ENCODE peak calls at places on chromosomes 1 and 21, in ten cellular contexts. One of them, this sample, is unnamed.
A peak's percentile ranks its signal among the peaks of the same experiment; 100 is the strongest.

GRCh38 chr1:89622895-89623294 is 10.0 kb upstream of the LRRC8C start:
- DNase-seq in A549: peak; percentile 25
- DNase-seq in tibial nerve: no peak
- DNase-seq in ovary: no peak
- DNase-seq in heart left ventricle: no peak
- DNase-seq in HepG2: no peak
- DNase-seq in suprapubic skin: no peak
- DNase-seq in transverse colon: no peak
- DNase-seq in esophagus squamous epithelium: no peak
- DNase-seq in adrenal gland: no peak
- DNase-seq in this sample: no peak

GRCh38 chr1:185853739-185854138 is 119.5 kb downstream of the HMCN1 start:
- DNase-seq in A549: peak; percentile 12
- DNase-seq in tibial nerve: no peak
- DNase-seq in ovary: no peak
- DNase-seq in heart left ventricle: no peak
- DNase-seq in HepG2: no peak
- DNase-seq in suprapubic skin: no peak
- DNase-seq in transverse colon: no peak
- DNase-seq in esophagus squamous epithelium: no peak
- DNase-seq in adrenal gland: no peak
- DNase-seq in this sample: no peak

GRCh38 chr1:65812065-65812464 is 19.4 kb downstream of the PDE4B start:
- DNase-seq in A549: no peak
- DNase-seq in tibial nerve: no peak
- DNase-seq in ovary: no peak
- DNase-seq in heart left ventricle: peak; percentile 47
- DNase-seq in HepG2: no peak
- DNase-seq in suprapubic skin: no peak
- DNase-seq in transverse colon: peak; percentile 39
- DNase-seq in esophagus squamous epithelium: no peak
- DNase-seq in adrenal gland: peak; percentile 20
- DNase-seq in this sample: no peak

GRCh38 chr1:32399853-32400252 is 5.6 kb upstream of the BSDC1 start:
- DNase-seq in A549: no peak
- DNase-seq in tibial nerve: no peak
- DNase-seq in ovary: no peak
- DNase-seq in heart left ventricle: no peak
- DNase-seq in HepG2: no peak
- DNase-seq in suprapubic skin: no peak
- DNase-seq in transverse colon: no peak
- DNase-seq in esophagus squamous epithelium: no peak
- DNase-seq in adrenal gland: no peak
- DNase-seq in this sample: no peak

GRCh38 chr1:46166521-46167462 is 8.1 kb upstream of the TSPAN1 start:
- DNase-seq in A549: no peak
- DNase-seq in tibial nerve: no peak
- DNase-seq in ovary: peak; percentile 51
- DNase-seq in heart left ventricle: peak; percentile 86
- DNase-seq in HepG2: no peak
- DNase-seq in suprapubic skin: no peak
- DNase-seq in transverse colon: no peak
- DNase-seq in esophagus squamous epithelium: no peak
- DNase-seq in adrenal gland: peak; percentile 42
- DNase-seq in this sample: no peak

GRCh38 chr1:113918243-113918642 is 10.9 kb upstream of the HIPK1 start:
- DNase-seq in A549: no peak
- DNase-seq in tibial nerve: no peak
- DNase-seq in ovary: no peak
- DNase-seq in heart left ventricle: no peak
- DNase-seq in HepG2: no peak
- DNase-seq in suprapubic skin: no peak
- DNase-seq in transverse colon: no peak
- DNase-seq in esophagus squamous epithelium: no peak
- DNase-seq in adrenal gland: no peak
- DNase-seq in this sample: no peak

GRCh38 chr1:81801834-81802531 is 1.2 kb downstream of the ADGRL2 start:
- DNase-seq in A549: peak; percentile 27
- DNase-seq in tibial nerve: no peak
- DNase-seq in ovary: peak; percentile 47
- DNase-seq in heart left ventricle: peak; percentile 42
- DNase-seq in HepG2: no peak
- DNase-seq in suprapubic skin: peak; percentile 59
- DNase-seq in transverse colon: no peak
- DNase-seq in esophagus squamous epithelium: no peak
- DNase-seq in adrenal gland: peak; percentile 35
- DNase-seq in this sample: peak; percentile 37

GRCh38 chr1:57019240-57019805 is 53.5 kb upstream of the C8B start:
- DNase-seq in A549: no peak
- DNase-seq in tibial nerve: no peak
- DNase-seq in ovary: no peak
- DNase-seq in heart left ventricle: no peak
- DNase-seq in HepG2: no peak
- DNase-seq in suprapubic skin: no peak
- DNase-seq in transverse colon: no peak
- DNase-seq in esophagus squamous epithelium: no peak
- DNase-seq in adrenal gland: no peak
- DNase-seq in this sample: no peak

GRCh38 chr1:21536223-21536622 is 27.0 kb downstream of the ALPL start:
- DNase-seq in A549: no peak
- DNase-seq in tibial nerve: no peak
- DNase-seq in ovary: peak; percentile 27
- DNase-seq in heart left ventricle: no peak
- DNase-seq in HepG2: no peak
- DNase-seq in suprapubic skin: no peak
- DNase-seq in transverse colon: no peak
- DNase-seq in esophagus squamous epithelium: no peak
- DNase-seq in adrenal gland: no peak
- DNase-seq in this sample: no peak

GRCh38 chr1:67460648-67461500 is 30.7 kb upstream of the SERBP1 start:
- DNase-seq in A549: no peak
- DNase-seq in tibial nerve: no peak
- DNase-seq in ovary: no peak
- DNase-seq in heart left ventricle: peak; percentile 70
- DNase-seq in HepG2: no peak
- DNase-seq in suprapubic skin: no peak
- DNase-seq in transverse colon: no peak
- DNase-seq in esophagus squamous epithelium: no peak
- DNase-seq in adrenal gland: no peak
- DNase-seq in this sample: no peak

GRCh38 chr1:41482001-41482765 is 2.3 kb downstream of the EDN2 start:
- DNase-seq in A549: no peak
- DNase-seq in tibial nerve: no peak
- DNase-seq in ovary: no peak
- DNase-seq in heart left ventricle: peak; percentile 63
- DNase-seq in HepG2: no peak
- DNase-seq in suprapubic skin: no peak
- DNase-seq in transverse colon: peak; percentile 90
- DNase-seq in esophagus squamous epithelium: no peak
- DNase-seq in adrenal gland: peak; percentile 59
- DNase-seq in this sample: peak; percentile 95

GRCh38 chr1:54791880-54792522 is 9.1 kb downstream of the TTC22 start:
- DNase-seq in A549: peak; percentile 55
- DNase-seq in tibial nerve: no peak
- DNase-seq in ovary: no peak
- DNase-seq in heart left ventricle: no peak
- DNase-seq in HepG2: peak; percentile 65
- DNase-seq in suprapubic skin: no peak
- DNase-seq in transverse colon: no peak
- DNase-seq in esophagus squamous epithelium: no peak
- DNase-seq in adrenal gland: no peak
- DNase-seq in this sample: no peak

GRCh38 chr1:235357485-235358378 is 9.5 kb upstream of the TBCE start:
- DNase-seq in A549: no peak
- DNase-seq in tibial nerve: no peak
- DNase-seq in ovary: no peak
- DNase-seq in heart left ventricle: no peak
- DNase-seq in HepG2: no peak
- DNase-seq in suprapubic skin: no peak
- DNase-seq in transverse colon: peak; percentile 22
- DNase-seq in esophagus squamous epithelium: no peak
- DNase-seq in adrenal gland: no peak
- DNase-seq in this sample: no peak

GRCh38 chr1:27598288-27598687 is 5.7 kb downstream of the AHDC1 start:
- DNase-seq in A549: no peak
- DNase-seq in tibial nerve: no peak
- DNase-seq in ovary: peak; percentile 78
- DNase-seq in heart left ventricle: peak; percentile 77
- DNase-seq in HepG2: no peak
- DNase-seq in suprapubic skin: no peak
- DNase-seq in transverse colon: no peak
- DNase-seq in esophagus squamous epithelium: no peak
- DNase-seq in adrenal gland: peak; percentile 57
- DNase-seq in this sample: no peak

GRCh38 chr1:234067584-234067983 is 163.1 kb downstream of the SLC35F3 start:
- DNase-seq in A549: no peak
- DNase-seq in tibial nerve: no peak
- DNase-seq in ovary: no peak
- DNase-seq in heart left ventricle: no peak
- DNase-seq in HepG2: no peak
- DNase-seq in suprapubic skin: no peak
- DNase-seq in transverse colon: no peak
- DNase-seq in esophagus squamous epithelium: no peak
- DNase-seq in adrenal gland: no peak
- DNase-seq in this sample: no peak

GRCh38 chr1:29876902-29877301 is 640.6 kb downstream of the PTPRU start:
- DNase-seq in A549: no peak
- DNase-seq in tibial nerve: no peak
- DNase-seq in ovary: no peak
- DNase-seq in heart left ventricle: no peak
- DNase-seq in HepG2: no peak
- DNase-seq in suprapubic skin: no peak
- DNase-seq in transverse colon: no peak
- DNase-seq in esophagus squamous epithelium: no peak
- DNase-seq in adrenal gland: no peak
- DNase-seq in this sample: no peak

GRCh38 chr21:16891821-16892220 is 621.0 kb upstream of the CXADR start:
- DNase-seq in A549: peak; percentile 21
- DNase-seq in tibial nerve: no peak
- DNase-seq in ovary: no peak
- DNase-seq in heart left ventricle: no peak
- DNase-seq in HepG2: no peak
- DNase-seq in suprapubic skin: no peak
- DNase-seq in transverse colon: no peak
- DNase-seq in esophagus squamous epithelium: no peak
- DNase-seq in adrenal gland: no peak
- DNase-seq in this sample: peak; percentile 58

GRCh38 chr1:13965770-13966398 is 265.9 kb downstream of the PRDM2 start:
- DNase-seq in A549: peak; percentile 35
- DNase-seq in tibial nerve: no peak
- DNase-seq in ovary: peak; percentile 75
- DNase-seq in heart left ventricle: peak; percentile 54
- DNase-seq in HepG2: peak; percentile 23
- DNase-seq in suprapubic skin: no peak
- DNase-seq in transverse colon: peak; percentile 41
- DNase-seq in esophagus squamous epithelium: no peak
- DNase-seq in adrenal gland: peak; percentile 23
- DNase-seq in this sample: peak; percentile 45

GRCh38 chr1:222455188-222455879 is 92.6 kb downstream of the HHIPL2 start:
- DNase-seq in A549: peak; percentile 78
- DNase-seq in tibial nerve: peak; percentile 78
- DNase-seq in ovary: peak; percentile 86
- DNase-seq in heart left ventricle: peak; percentile 85
- DNase-seq in HepG2: peak; percentile 47
- DNase-seq in suprapubic skin: peak; percentile 89
- DNase-seq in transverse colon: peak; percentile 83
- DNase-seq in esophagus squamous epithelium: peak; percentile 16
- DNase-seq in adrenal gland: peak; percentile 82
- DNase-seq in this sample: peak; percentile 79
- H3K9me3 ChIP-seq in A549: peaks cover 11% of the 10 kb centered on the region
- H3K9me3 ChIP-seq in tibial nerve: no peaks in the 10 kb centered on the region
- H3K9me3 ChIP-seq in ovary: peaks cover 4% of the 10 kb centered on the region
- H3K9me3 ChIP-seq in heart left ventricle: no peaks in the 10 kb centered on the region
- H3K9me3 ChIP-seq in HepG2: peaks cover 17% of the 10 kb centered on the region
- H3K9me3 ChIP-seq in suprapubic skin: peaks cover 8% of the 10 kb centered on the region
- H3K9me3 ChIP-seq in transverse colon: peaks cover 6% of the 10 kb centered on the region
- H3K9me3 ChIP-seq in esophagus squamous epithelium: no peaks in the 10 kb centered on the region
- H3K9me3 ChIP-seq in adrenal gland: no peaks in the 10 kb centered on the region
- H3K9me3 ChIP-seq in this sample: no peaks in the 10 kb centered on the region

GRCh38 chr1:93177991-93178390 is 2.2 kb downstream of the TMED5 start:
- DNase-seq in A549: no peak
- DNase-seq in tibial nerve: no peak
- DNase-seq in ovary: no peak
- DNase-seq in heart left ventricle: no peak
- DNase-seq in HepG2: no peak
- DNase-seq in suprapubic skin: no peak
- DNase-seq in transverse colon: no peak
- DNase-seq in esophagus squamous epithelium: no peak
- DNase-seq in adrenal gland: no peak
- DNase-seq in this sample: no peak
- H3K4me1 ChIP-seq in A549: peaks cover 32% of the 10 kb centered on the region
- H3K4me1 ChIP-seq in tibial nerve: peaks cover 52% of the 10 kb centered on the region
- H3K4me1 ChIP-seq in ovary: peaks cover 5% of the 10 kb centered on the region
- H3K4me1 ChIP-seq in heart left ventricle: no peaks in the 10 kb centered on the region
- H3K4me1 ChIP-seq in HepG2: peaks cover 57% of the 10 kb centered on the region
- H3K4me1 ChIP-seq in suprapubic skin: peaks cover 45% of the 10 kb centered on the region
- H3K4me1 ChIP-seq in transverse colon: peaks cover 18% of the 10 kb centered on the region
- H3K4me1 ChIP-seq in esophagus squamous epithelium: peaks cover 14% of the 10 kb centered on the region
- H3K4me1 ChIP-seq in adrenal gland: peaks cover 13% of the 10 kb centered on the region
- H3K4me1 ChIP-seq in this sample: peaks cover 7% of the 10 kb centered on the region

DNA sequence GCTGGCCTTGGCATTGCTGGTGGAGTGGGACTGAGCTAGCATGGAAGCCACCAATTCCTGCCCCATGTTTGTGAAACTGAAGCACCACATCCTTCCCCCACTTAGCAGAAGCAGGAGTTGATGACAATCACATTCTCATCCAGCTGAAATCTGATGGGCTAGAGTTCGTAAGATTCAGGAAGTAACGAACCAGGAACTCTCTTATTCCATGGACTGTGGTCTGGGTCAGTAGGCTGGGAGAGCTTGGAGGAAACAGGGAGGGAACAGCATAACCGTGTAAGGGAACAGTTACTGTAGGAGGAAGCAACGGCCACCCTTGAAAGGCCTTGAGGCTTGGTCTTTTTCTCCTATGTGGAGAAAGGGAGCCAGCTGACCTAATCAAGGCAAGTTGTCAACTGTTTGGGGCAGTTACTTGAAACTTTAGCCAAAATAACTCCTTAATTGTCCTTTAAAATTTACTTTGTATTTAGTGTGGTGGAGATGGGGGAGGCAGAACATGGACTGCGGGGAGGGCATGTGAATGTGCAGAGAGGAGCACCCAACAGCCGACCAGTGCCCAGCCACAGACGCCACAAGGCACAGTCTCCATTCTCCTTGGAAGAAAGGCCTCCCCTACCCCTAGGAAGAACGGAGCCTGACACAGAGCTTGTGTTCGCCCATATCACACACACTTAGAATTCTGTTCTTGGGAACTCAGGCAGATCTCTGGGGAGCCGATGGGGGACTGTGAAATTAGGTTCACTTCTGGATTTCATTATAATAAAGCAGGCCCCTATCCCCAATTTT is 2.0 kb upstream of the COQ8A start:
- DNase-seq in A549: no peak
- DNase-seq in tibial nerve: no peak
- DNase-seq in ovary: no peak
- DNase-seq in heart left ventricle: no peak
- DNase-seq in HepG2: no peak
- DNase-seq in suprapubic skin: no peak
- DNase-seq in transverse colon: no peak
- DNase-seq in esophagus squamous epithelium: no peak
- DNase-seq in adrenal gland: peak; percentile 25
- DNase-seq in this sample: no peak
- TF ChIP-seq POLR2A in A549: no peak
- TF ChIP-seq POLR2A in tibial nerve: no peak
- TF ChIP-seq POLR2A in ovary: no peak
- TF ChIP-seq POLR2A in heart left ventricle: no peak
- TF ChIP-seq POLR2A in HepG2: no peak
- TF ChIP-seq POLR2A in suprapubic skin: no peak
- TF ChIP-seq POLR2A in transverse colon: peak; percentile 42
- TF ChIP-seq POLR2A in esophagus squamous epithelium: no peak
- TF ChIP-seq POLR2A in adrenal gland: no peak
- TF ChIP-seq POLR2A in this sample: no peak

GRCh38 chr1:248779350-248779749 is 23.8 kb upstream of the LYPD8 start:
- DNase-seq in A549: no peak
- DNase-seq in tibial nerve: no peak
- DNase-seq in ovary: no peak
- DNase-seq in heart left ventricle: no peak
- DNase-seq in HepG2: no peak
- DNase-seq in suprapubic skin: no peak
- DNase-seq in transverse colon: no peak
- DNase-seq in esophagus squamous epithelium: no peak
- DNase-seq in adrenal gland: no peak
- DNase-seq in this sample: no peak
- H3K9me3 ChIP-seq in A549: peaks cover 7% of the 10 kb centered on the region
- H3K9me3 ChIP-seq in tibial nerve: no peaks in the 10 kb centered on the region
- H3K9me3 ChIP-seq in ovary: peaks cover 8% of the 10 kb centered on the region
- H3K9me3 ChIP-seq in heart left ventricle: no peaks in the 10 kb centered on the region
- H3K9me3 ChIP-seq in HepG2: peaks cover 8% of the 10 kb centered on the region
- H3K9me3 ChIP-seq in suprapubic skin: peaks cover 4% of the 10 kb centered on the region
- H3K9me3 ChIP-seq in transverse colon: peaks cover 12% of the 10 kb centered on the region
- H3K9me3 ChIP-seq in esophagus squamous epithelium: no peaks in the 10 kb centered on the region
- H3K9me3 ChIP-seq in adrenal gland: no peaks in the 10 kb centered on the region
- H3K9me3 ChIP-seq in this sample: no peaks in the 10 kb centered on the region